ENCODE peak calls at places on chromosomes 12 and 14, in seven cellular contexts. One of them, this sample, is unnamed.

GRCh38 chr12:22974865-22975264 is 349.9 kb downstream of the ETNK1 start:
- DNase-seq in H1: no peak
- DNase-seq in K562: no peak
- DNase-seq in GM12878: no peak
- DNase-seq in HCT116: peak; percentile 15
- DNase-seq in SK-N-SH: no peak
- DNase-seq in HepG2: peak; percentile 13
- DNase-seq in this sample: no peak

GRCh38 chr14:49634547-49635334 is at the start of gene DNAAF2:
- DNase-seq in H1: peak; percentile 67
- DNase-seq in K562: peak; percentile 48
- DNase-seq in GM12878: no peak
- DNase-seq in HCT116: no peak
- DNase-seq in SK-N-SH: peak; percentile 74
- DNase-seq in HepG2: peak; percentile 76
- DNase-seq in this sample: peak; percentile 38

GRCh38 chr14:63011609-63012008 is 33.6 kb downstream of the KCNH5 start:
- DNase-seq in H1: no peak
- DNase-seq in K562: no peak
- DNase-seq in GM12878: no peak
- DNase-seq in HCT116: no peak
- DNase-seq in SK-N-SH: no peak
- DNase-seq in HepG2: no peak
- DNase-seq in this sample: no peak

GRCh38 chr12:109287181-109287580 is 21.9 kb downstream of the FOXN4 start:
- DNase-seq in H1: no peak
- DNase-seq in K562: no peak
- DNase-seq in GM12878: no peak
- DNase-seq in HCT116: no peak
- DNase-seq in SK-N-SH: no peak
- DNase-seq in HepG2: no peak
- DNase-seq in this sample: no peak

GRCh38 chr14:70087380-70087697 is 101.4 kb downstream of the SLC8A3 start:
- DNase-seq in H1: no peak
- DNase-seq in K562: no peak
- DNase-seq in GM12878: no peak
- DNase-seq in HCT116: no peak
- DNase-seq in SK-N-SH: no peak
- DNase-seq in HepG2: no peak
- DNase-seq in this sample: no peak

GRCh38 chr14:77044776-77045569 is 16.5 kb upstream of the IRF2BPL start:
- DNase-seq in H1: no peak
- DNase-seq in K562: no peak
- DNase-seq in GM12878: no peak
- DNase-seq in HCT116: no peak
- DNase-seq in SK-N-SH: no peak
- DNase-seq in HepG2: peak; percentile 74
- DNase-seq in this sample: no peak

GRCh38 chr12:44224399-44224798 is 388.5 kb downstream of the TMEM117 start:
- DNase-seq in H1: no peak
- DNase-seq in K562: no peak
- DNase-seq in GM12878: no peak
- DNase-seq in HCT116: no peak
- DNase-seq in SK-N-SH: no peak
- DNase-seq in HepG2: no peak
- DNase-seq in this sample: no peak

GRCh38 chr14:69859591-69859990 is 19.6 kb upstream of the SMOC1 start:
- DNase-seq in H1: peak; percentile 45
- DNase-seq in K562: no peak
- DNase-seq in GM12878: no peak
- DNase-seq in HCT116: no peak
- DNase-seq in SK-N-SH: no peak
- DNase-seq in HepG2: no peak
- DNase-seq in this sample: no peak

GRCh38 chr12:112167031-112167461 is 41.7 kb downstream of the TRAFD1 start:
- DNase-seq in H1: no peak
- DNase-seq in K562: no peak
- DNase-seq in GM12878: no peak
- DNase-seq in HCT116: no peak
- DNase-seq in SK-N-SH: no peak
- DNase-seq in HepG2: no peak
- DNase-seq in this sample: no peak

GRCh38 chr12:31323466-31324115 is 2.4 kb downstream of the SINHCAF start:
- DNase-seq in H1: peak; percentile 67
- DNase-seq in K562: peak; percentile 44
- DNase-seq in GM12878: no peak
- DNase-seq in HCT116: no peak
- DNase-seq in SK-N-SH: no peak
- DNase-seq in HepG2: no peak
- DNase-seq in this sample: no peak

GRCh38 chr12:52280796-52281560 is 6.5 kb downstream of the KRT86 start:
- DNase-seq in H1: no peak
- DNase-seq in K562: no peak
- DNase-seq in GM12878: no peak
- DNase-seq in HCT116: peak; percentile 90
- DNase-seq in SK-N-SH: no peak
- DNase-seq in HepG2: peak; percentile 47
- DNase-seq in this sample: peak; percentile 70

GRCh38 chr14:35932136-35932535 is 106.0 kb downstream of the BRMS1L start:
- DNase-seq in H1: no peak
- DNase-seq in K562: no peak
- DNase-seq in GM12878: no peak
- DNase-seq in HCT116: no peak
- DNase-seq in SK-N-SH: no peak
- DNase-seq in HepG2: no peak
- DNase-seq in this sample: no peak

GRCh38 chr12:68641138-68641537 is 30.4 kb downstream of the RAP1B start:
- DNase-seq in H1: no peak
- DNase-seq in K562: no peak
- DNase-seq in GM12878: peak; percentile 72
- DNase-seq in HCT116: no peak
- DNase-seq in SK-N-SH: no peak
- DNase-seq in HepG2: no peak
- DNase-seq in this sample: no peak

GRCh38 chr12:93573552-93574223 is 1.2 kb downstream of the SOCS2 start:
- DNase-seq in H1: no peak
- DNase-seq in K562: no peak
- DNase-seq in GM12878: no peak
- DNase-seq in HCT116: no peak
- DNase-seq in SK-N-SH: no peak
- DNase-seq in HepG2: no peak
- DNase-seq in this sample: no peak

GRCh38 chr12:57099766-57100165 is 10.9 kb downstream of the NAB2 start:
- DNase-seq in H1: no peak
- DNase-seq in K562: no peak
- DNase-seq in GM12878: no peak
- DNase-seq in HCT116: no peak
- DNase-seq in SK-N-SH: peak; percentile 4
- DNase-seq in HepG2: no peak
- DNase-seq in this sample: no peak

GRCh38 chr12:47021298-47021697 is 58.1 kb upstream of the PCED1B start:
- DNase-seq in H1: no peak
- DNase-seq in K562: peak; percentile 32
- DNase-seq in GM12878: peak; percentile 11
- DNase-seq in HCT116: peak; percentile 90
- DNase-seq in SK-N-SH: peak; percentile 17
- DNase-seq in HepG2: peak; percentile 46
- DNase-seq in this sample: peak; percentile 30

GRCh38 chr12:39393890-39394289 is 49.0 kb downstream of the KIF21A start:
- DNase-seq in H1: no peak
- DNase-seq in K562: no peak
- DNase-seq in GM12878: no peak
- DNase-seq in HCT116: no peak
- DNase-seq in SK-N-SH: no peak
- DNase-seq in HepG2: no peak
- DNase-seq in this sample: no peak

GRCh38 chr14:61201171-61201570 is 80.0 kb downstream of the TMEM30B start:
- DNase-seq in H1: no peak
- DNase-seq in K562: no peak
- DNase-seq in GM12878: no peak
- DNase-seq in HCT116: no peak
- DNase-seq in SK-N-SH: no peak
- DNase-seq in HepG2: no peak
- DNase-seq in this sample: no peak

GRCh38 chr14:61202124-61202523 is 79.0 kb downstream of the TMEM30B start:
- DNase-seq in H1: no peak
- DNase-seq in K562: no peak
- DNase-seq in GM12878: no peak
- DNase-seq in HCT116: no peak
- DNase-seq in SK-N-SH: no peak
- DNase-seq in HepG2: no peak
- DNase-seq in this sample: no peak

GRCh38 chr14:61197416-61197815 is 83.7 kb downstream of the TMEM30B start:
- DNase-seq in H1: no peak
- DNase-seq in K562: no peak
- DNase-seq in GM12878: no peak
- DNase-seq in HCT116: no peak
- DNase-seq in SK-N-SH: no peak
- DNase-seq in HepG2: no peak
- DNase-seq in this sample: no peak

DNA sequence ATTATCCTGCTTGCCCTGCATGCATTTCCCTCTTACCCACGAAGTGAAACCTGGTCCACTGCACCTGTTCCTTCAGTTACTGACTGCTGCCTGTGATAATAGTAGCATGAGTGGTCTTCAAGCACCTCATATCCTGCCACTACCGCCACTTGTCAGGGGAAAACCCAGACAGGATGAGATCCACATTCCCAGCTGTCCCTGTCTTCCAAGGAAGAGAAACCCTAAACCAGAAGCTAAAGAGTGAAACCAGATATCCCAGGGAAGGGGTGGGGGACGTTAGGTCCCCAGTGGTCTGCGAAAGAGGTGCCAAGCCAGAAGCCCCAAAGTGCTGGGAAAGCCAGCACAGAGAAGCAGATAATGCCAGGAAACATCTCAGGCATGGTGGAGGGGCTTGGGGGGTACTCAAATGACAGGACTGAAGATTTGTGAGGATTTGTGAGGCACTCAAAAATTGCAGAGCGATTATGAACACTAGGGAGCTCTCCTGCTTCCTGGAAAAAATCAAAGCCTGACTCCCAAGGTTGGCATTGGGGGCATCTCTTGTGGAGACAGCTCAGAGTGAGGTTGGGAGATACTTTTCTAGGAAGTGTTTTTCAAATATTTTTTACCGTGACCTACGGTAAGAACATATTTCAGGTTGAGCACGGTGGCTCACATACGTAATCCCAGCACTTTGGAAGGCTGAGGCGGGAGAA is 77.9 kb downstream of the TMEM30B start:
- DNase-seq in H1: no peak
- DNase-seq in K562: no peak
- DNase-seq in GM12878: no peak
- DNase-seq in HCT116: no peak
- DNase-seq in SK-N-SH: no peak
- DNase-seq in HepG2: no peak
- DNase-seq in this sample: no peak
- TF ChIP-seq JUND in H1: no peak
- TF ChIP-seq JUND in K562: no peak
- TF ChIP-seq JUND in GM12878: no peak
- TF ChIP-seq JUND in HCT116: no peak
- TF ChIP-seq JUND in SK-N-SH: no peak
- TF ChIP-seq JUND in HepG2: no peak
- TF ChIP-seq JUND in this sample: no peak

DNA sequence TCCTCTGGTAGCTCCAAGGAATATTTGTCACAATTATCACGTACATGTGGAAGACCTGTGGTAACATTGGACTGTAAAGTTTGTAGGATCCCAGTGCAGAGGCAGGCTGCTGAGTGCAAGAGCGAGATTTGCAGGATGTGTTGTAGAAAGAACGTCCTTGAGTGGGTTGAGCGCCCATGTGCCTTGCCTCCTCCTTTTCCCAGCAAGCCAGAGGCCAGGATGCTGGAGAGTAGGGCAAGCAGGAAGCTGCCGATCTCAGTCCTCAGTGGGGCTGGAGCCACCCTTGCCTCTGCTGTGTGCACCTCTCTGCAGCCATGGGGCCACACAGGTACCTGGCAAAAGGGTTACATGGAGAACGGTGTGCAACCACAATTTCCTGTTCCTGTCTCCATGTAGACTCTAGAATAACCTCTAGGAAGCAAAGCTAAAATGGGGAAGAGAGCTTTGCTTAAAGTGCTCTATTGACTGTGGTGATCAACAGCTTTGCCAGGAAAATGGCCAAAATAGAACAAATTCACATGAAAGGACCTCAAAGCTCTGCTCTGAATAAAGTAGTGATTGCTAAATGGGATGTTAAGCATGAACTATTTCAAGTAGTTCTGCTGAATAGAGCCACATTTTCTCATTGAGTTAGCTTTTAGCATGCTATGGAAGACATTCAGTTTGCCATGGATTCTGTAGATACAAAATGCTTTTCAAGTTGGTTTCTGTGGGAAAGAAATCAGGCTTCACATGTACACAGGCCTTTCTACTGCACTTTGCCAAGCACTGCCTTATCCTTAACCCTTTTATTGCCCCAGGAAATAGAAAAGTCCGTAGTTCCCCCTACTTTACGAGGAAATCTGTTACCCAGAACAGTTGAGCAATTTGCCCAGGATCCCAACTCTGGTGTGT is 37.4 kb downstream of the ANKRD9 start:
- DNase-seq in H1: no peak
- DNase-seq in K562: no peak
- DNase-seq in GM12878: no peak
- DNase-seq in HCT116: no peak
- DNase-seq in SK-N-SH: no peak
- DNase-seq in HepG2: no peak
- DNase-seq in this sample: no peak
- TF ChIP-seq JUND in H1: no peak
- TF ChIP-seq JUND in K562: no peak
- TF ChIP-seq JUND in GM12878: no peak
- TF ChIP-seq JUND in HCT116: no peak
- TF ChIP-seq JUND in SK-N-SH: no peak
- TF ChIP-seq JUND in HepG2: no peak
- TF ChIP-seq JUND in this sample: no peak

DNA sequence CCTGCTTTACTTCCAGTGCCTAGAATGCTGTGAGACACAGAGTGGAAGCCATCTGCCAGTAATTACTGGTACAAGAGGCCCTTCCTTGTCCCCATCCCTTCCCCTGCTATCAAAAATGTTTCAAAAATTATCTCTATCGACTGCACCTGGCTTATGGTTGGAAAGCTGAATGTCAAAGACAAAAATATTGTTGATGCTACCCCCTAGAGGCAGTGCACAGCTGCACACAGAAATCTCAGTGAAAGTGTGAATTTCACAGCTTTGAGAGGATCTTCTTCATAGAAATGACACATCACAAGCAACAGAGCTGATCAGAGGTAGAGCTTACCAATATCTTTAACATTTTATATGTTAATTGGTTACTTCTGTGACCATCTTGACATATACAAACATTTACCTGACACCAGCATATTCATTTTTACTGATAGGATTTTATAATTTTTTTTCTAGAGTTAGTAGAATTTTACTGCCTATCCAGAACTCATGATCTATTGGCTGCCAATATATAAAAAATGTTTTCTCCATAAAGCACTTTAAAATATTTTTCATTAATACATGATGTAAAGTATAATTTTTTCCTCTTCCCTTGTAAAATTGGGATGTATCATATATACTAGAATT is 138.0 kb downstream of the AACS start:
- DNase-seq in H1: no peak
- DNase-seq in K562: peak; percentile 28
- DNase-seq in GM12878: no peak
- DNase-seq in HCT116: no peak
- DNase-seq in SK-N-SH: no peak
- DNase-seq in HepG2: peak; percentile 9
- DNase-seq in this sample: peak; percentile 50
- TF ChIP-seq JUND in H1: no peak
- TF ChIP-seq JUND in K562: no peak
- TF ChIP-seq JUND in GM12878: no peak
- TF ChIP-seq JUND in HCT116: no peak
- TF ChIP-seq JUND in SK-N-SH: no peak
- TF ChIP-seq JUND in HepG2: no peak
- TF ChIP-seq JUND in this sample: no peak

GRCh38 chr14:88986146-88986841 is 161.8 kb downstream of the TTC8 start:
- DNase-seq in H1: no peak
- DNase-seq in K562: no peak
- DNase-seq in GM12878: no peak
- DNase-seq in HCT116: peak; percentile 31
- DNase-seq in SK-N-SH: peak; percentile 69
- DNase-seq in HepG2: no peak
- DNase-seq in this sample: no peak
- TF ChIP-seq JUND in H1: no peak
- TF ChIP-seq JUND in K562: no peak
- TF ChIP-seq JUND in GM12878: no peak
- TF ChIP-seq JUND in HCT116: no peak
- TF ChIP-seq JUND in SK-N-SH: peak; percentile 32
- TF ChIP-seq JUND in HepG2: no peak
- TF ChIP-seq JUND in this sample: no peak

This sample was measured in T47D.